ENCODE peak calls at places on chromosomes 11 and 22, in four cellular contexts. One of them, this sample, is unnamed.

GRCh38 chr11:95524328-95525036 is 265.1 kb downstream of the FAM76B start:
- DNase-seq in K562: no peak
- DNase-seq in astrocyte of the spinal cord: no peak
- DNase-seq in glutamatergic neuron: no peak
- DNase-seq in this sample: no peak

GRCh38 chr11:14414470-14415461 is 55.8 kb upstream of the RRAS2 start:
- DNase-seq in K562: peak; percentile 71
- DNase-seq in astrocyte of the spinal cord: no peak
- DNase-seq in glutamatergic neuron: no peak
- DNase-seq in this sample: no peak

GRCh38 chr22:46055176-46055850 is 78.4 kb upstream of the WNT7B start:
- DNase-seq in K562: no peak
- DNase-seq in astrocyte of the spinal cord: peak; percentile 18
- DNase-seq in glutamatergic neuron: no peak
- DNase-seq in this sample: no peak

GRCh38 chr11:106961518-106961917 is 56.8 kb downstream of the GUCY1A2 start:
- DNase-seq in K562: no peak
- DNase-seq in astrocyte of the spinal cord: peak; percentile 94
- DNase-seq in glutamatergic neuron: no peak
- DNase-seq in this sample: peak; percentile 78

GRCh38 chr11:46291441-46292143 is 14.1 kb downstream of the CREB3L1 start:
- DNase-seq in K562: no peak
- DNase-seq in astrocyte of the spinal cord: peak; percentile 79
- DNase-seq in glutamatergic neuron: no peak
- DNase-seq in this sample: no peak

GRCh38 chr11:279966-280761 is 2.0 kb downstream of the NLRP6 start:
- DNase-seq in K562: no peak
- DNase-seq in astrocyte of the spinal cord: peak; percentile 15
- DNase-seq in glutamatergic neuron: no peak
- DNase-seq in this sample: no peak

GRCh38 chr11:24391165-24391564 is 105.7 kb upstream of the LUZP2 start:
- DNase-seq in K562: no peak
- DNase-seq in astrocyte of the spinal cord: peak; percentile 25
- DNase-seq in glutamatergic neuron: no peak
- DNase-seq in this sample: peak; percentile 2

GRCh38 chr11:12968836-12969235 is 40.3 kb upstream of the RASSF10 start:
- DNase-seq in K562: no peak
- DNase-seq in astrocyte of the spinal cord: no peak
- DNase-seq in glutamatergic neuron: no peak
- DNase-seq in this sample: no peak

GRCh38 chr11:116651098-116651756 is 121.6 kb downstream of the BUD13 start:
- DNase-seq in K562: peak; percentile 30
- DNase-seq in astrocyte of the spinal cord: no peak
- DNase-seq in glutamatergic neuron: no peak
- DNase-seq in this sample: no peak

GRCh38 chr11:112958670-112959069 is 2.5 kb upstream of the NCAM1 start:
- DNase-seq in K562: no peak
- DNase-seq in astrocyte of the spinal cord: no peak
- DNase-seq in glutamatergic neuron: no peak
- DNase-seq in this sample: no peak

GRCh38 chr11:125338886-125339811 is 156.9 kb downstream of the FEZ1 start:
- DNase-seq in K562: no peak
- DNase-seq in astrocyte of the spinal cord: peak; percentile 61
- DNase-seq in glutamatergic neuron: no peak
- DNase-seq in this sample: no peak

GRCh38 chr22:38345782-38346181 is 28.5 kb upstream of the CSNK1E start:
- DNase-seq in K562: no peak
- DNase-seq in astrocyte of the spinal cord: no peak
- DNase-seq in glutamatergic neuron: no peak
- DNase-seq in this sample: no peak

GRCh38 chr22:29108137-29108536 is 35.3 kb downstream of the KREMEN1 start:
- DNase-seq in K562: no peak
- DNase-seq in astrocyte of the spinal cord: no peak
- DNase-seq in glutamatergic neuron: no peak
- DNase-seq in this sample: no peak

GRCh38 chr11:45079943-45080719 is 66.3 kb upstream of the PRDM11 start:
- DNase-seq in K562: no peak
- DNase-seq in astrocyte of the spinal cord: no peak
- DNase-seq in glutamatergic neuron: no peak
- DNase-seq in this sample: no peak

GRCh38 chr22:28019881-28020861 is 101.1 kb upstream of the PITPNB start:
- DNase-seq in K562: peak; percentile 67
- DNase-seq in astrocyte of the spinal cord: peak; percentile 37
- DNase-seq in glutamatergic neuron: peak; percentile 84
- DNase-seq in this sample: no peak

GRCh38 chr11:46701078-46701654 is 335 bp downstream of the ZNF408 start:
- DNase-seq in K562: peak; percentile 20
- DNase-seq in astrocyte of the spinal cord: no peak
- DNase-seq in glutamatergic neuron: no peak
- DNase-seq in this sample: no peak

This sample was measured in AG09319.